ENCODE peak calls at places on chromosome 19, in four cellular contexts. One of them, this sample, is unnamed.

GRCh38 chr19:49624967-49625910 is 14.7 kb downstream of the RRAS start:
- DNase-seq in heart left ventricle: no peak
- DNase-seq in lower leg skin: no peak
- DNase-seq in stomach: no peak
- DNase-seq in this sample: no peak

GRCh38 chr19:49212302-49212701 is 54.7 kb downstream of the TRPM4 start:
- DNase-seq in stomach: no peak
- DNase-seq in lower leg skin: no peak
- DNase-seq in heart left ventricle: no peak
- DNase-seq in this sample: no peak

GRCh38 chr19:18439025-18439909 is 1.3 kb upstream of the ISYNA1 start:
- DNase-seq in heart left ventricle: no peak
- DNase-seq in stomach: peak; percentile 58
- DNase-seq in lower leg skin: no peak
- DNase-seq in this sample: no peak

GRCh38 chr19:28619842-28620429 is 593.0 kb downstream of the UQCRFS1 start:
- DNase-seq in heart left ventricle: no peak
- DNase-seq in stomach: no peak
- DNase-seq in lower leg skin: no peak
- DNase-seq in this sample: no peak

GRCh38 chr19:3210347-3211017 is 14.0 kb upstream of the CELF5 start:
- DNase-seq in stomach: peak; percentile 67
- DNase-seq in heart left ventricle: peak; percentile 55
- DNase-seq in lower leg skin: no peak
- DNase-seq in this sample: peak; percentile 36

GRCh38 chr19:5143471-5144411 is 174.8 kb downstream of the KDM4B start:
- DNase-seq in heart left ventricle: peak; percentile 43
- DNase-seq in stomach: no peak
- DNase-seq in lower leg skin: no peak
- DNase-seq in this sample: no peak

GRCh38 chr19:49665301-49666119 is at the start of the genes BCL2L12 and IRF3:
- DNase-seq in stomach: peak; percentile 99
- DNase-seq in lower leg skin: peak; percentile 100
- DNase-seq in heart left ventricle: peak; percentile 99
- DNase-seq in this sample: peak; percentile 99

GRCh38 chr19:49637865-49638350 is 2.0 kb downstream of the RRAS start:
- DNase-seq in heart left ventricle: peak; percentile 95
- DNase-seq in stomach: peak; percentile 85
- DNase-seq in lower leg skin: peak; percentile 97
- DNase-seq in this sample: peak; percentile 47

GRCh38 chr19:17749912-17750317 is 1.4 kb upstream of the FCHO1 start:
- DNase-seq in lower leg skin: no peak
- DNase-seq in heart left ventricle: no peak
- DNase-seq in stomach: no peak
- DNase-seq in this sample: no peak

GRCh38 chr19:41362143-41362847 is 1.7 kb downstream of the B9D2 start:
- DNase-seq in lower leg skin: no peak
- DNase-seq in stomach: no peak
- DNase-seq in heart left ventricle: no peak
- DNase-seq in this sample: no peak

GRCh38 chr19:50933640-50934039 is 19.2 kb downstream of the KLK5 start:
- DNase-seq in heart left ventricle: no peak
- DNase-seq in stomach: no peak
- DNase-seq in lower leg skin: no peak
- DNase-seq in this sample: no peak

GRCh38 chr19:55544776-55545439 is 435 bp downstream of the SBK3 start:
- DNase-seq in lower leg skin: no peak
- DNase-seq in heart left ventricle: no peak
- DNase-seq in stomach: no peak
- DNase-seq in this sample: no peak

GRCh38 chr19:38266070-38266469 is 1.7 kb downstream of the SPINT2 start:
- DNase-seq in heart left ventricle: no peak
- DNase-seq in stomach: no peak
- DNase-seq in lower leg skin: no peak
- DNase-seq in this sample: peak; percentile 45

GRCh38 chr19:29612121-29612520 is 6.0 kb downstream of the POP4 start:
- DNase-seq in lower leg skin: no peak
- DNase-seq in stomach: no peak
- DNase-seq in heart left ventricle: no peak
- DNase-seq in this sample: no peak

GRCh38 chr19:3767050-3767449 is 4.6 kb downstream of the MRPL54 start:
- DNase-seq in lower leg skin: no peak
- DNase-seq in heart left ventricle: no peak
- DNase-seq in stomach: no peak
- DNase-seq in this sample: no peak

GRCh38 chr19:38702278-38702677 is 42.0 kb downstream of the CAPN12 start:
- DNase-seq in stomach: no peak
- DNase-seq in heart left ventricle: no peak
- DNase-seq in lower leg skin: no peak
- DNase-seq in this sample: peak; percentile 55

GRCh38 chr19:1767464-1767933 is 14.2 kb downstream of the ONECUT3 start:
- DNase-seq in stomach: peak; percentile 51
- DNase-seq in lower leg skin: no peak
- DNase-seq in heart left ventricle: peak; percentile 30
- DNase-seq in this sample: peak; percentile 27

GRCh38 chr19:11984986-11985385 is 20.1 kb downstream of the ZNF763 start:
- DNase-seq in lower leg skin: no peak
- DNase-seq in stomach: no peak
- DNase-seq in heart left ventricle: no peak
- DNase-seq in this sample: no peak

GRCh38 chr19:46218160-46218559 is 11.4 kb upstream of the IGFL1 start:
- DNase-seq in lower leg skin: no peak
- DNase-seq in heart left ventricle: no peak
- DNase-seq in stomach: no peak
- DNase-seq in this sample: peak; percentile 34

GRCh38 chr19:40976134-40976533 is 14.9 kb upstream of the CYP2B6 start:
- DNase-seq in stomach: no peak
- DNase-seq in heart left ventricle: no peak
- DNase-seq in lower leg skin: peak; percentile 37
- DNase-seq in this sample: no peak

GRCh38 chr19:40090256-40091204 is at the start of gene ZNF780A:
- DNase-seq in stomach: peak; percentile 76
- DNase-seq in lower leg skin: peak; percentile 94
- DNase-seq in heart left ventricle: peak; percentile 84
- DNase-seq in this sample: peak; percentile 77

GRCh38 chr19:1273263-1274041 is 1.9 kb upstream of the FAM174C start:
- DNase-seq in heart left ventricle: no peak
- DNase-seq in stomach: no peak
- DNase-seq in lower leg skin: no peak
- DNase-seq in this sample: no peak

GRCh38 chr19:19594371-19594770 is 24.1 kb downstream of the PBX4 start:
- DNase-seq in heart left ventricle: no peak
- DNase-seq in lower leg skin: no peak
- DNase-seq in stomach: no peak
- DNase-seq in this sample: no peak

GRCh38 chr19:45115809-45116615 is 23.0 kb downstream of the PPP1R37 start:
- DNase-seq in stomach: no peak
- DNase-seq in lower leg skin: no peak
- DNase-seq in heart left ventricle: no peak
- DNase-seq in this sample: no peak

GRCh38 chr19:8161135-8161646 is 11.8 kb upstream of the FBN3 start:
- DNase-seq in stomach: peak; percentile 30
- DNase-seq in heart left ventricle: no peak
- DNase-seq in lower leg skin: no peak
- DNase-seq in this sample: no peak

GRCh38 chr19:40703029-40703755 is 12.7 kb upstream of the NUMBL start:
- DNase-seq in heart left ventricle: no peak
- DNase-seq in stomach: no peak
- DNase-seq in lower leg skin: no peak
- DNase-seq in this sample: no peak

GRCh38 chr19:50893047-50893737 is 18.0 kb downstream of the KLK4 start:
- DNase-seq in heart left ventricle: no peak
- DNase-seq in stomach: no peak
- DNase-seq in lower leg skin: no peak
- DNase-seq in this sample: no peak

GRCh38 chr19:32287811-32288227 is 57.6 kb upstream of the ZNF507 start:
- DNase-seq in heart left ventricle: peak; percentile 80
- DNase-seq in stomach: peak; percentile 52
- DNase-seq in lower leg skin: peak; percentile 93
- DNase-seq in this sample: peak; percentile 40

GRCh38 chr19:510606-511100 is 3.4 kb downstream of the TPGS1 start:
- DNase-seq in stomach: peak; percentile 77
- DNase-seq in lower leg skin: peak; percentile 94
- DNase-seq in heart left ventricle: peak; percentile 75
- DNase-seq in this sample: peak; percentile 40

GRCh38 chr19:1567116-1567847 is 843 bp downstream of the MEX3D start:
- DNase-seq in lower leg skin: no peak
- DNase-seq in heart left ventricle: peak; percentile 48
- DNase-seq in stomach: peak; percentile 45
- DNase-seq in this sample: no peak

GRCh38 chr19:29383696-29384095 is 142.1 kb upstream of the VSTM2B start:
- DNase-seq in heart left ventricle: no peak
- DNase-seq in lower leg skin: peak; percentile 29
- DNase-seq in stomach: no peak
- DNase-seq in this sample: no peak

DNA sequence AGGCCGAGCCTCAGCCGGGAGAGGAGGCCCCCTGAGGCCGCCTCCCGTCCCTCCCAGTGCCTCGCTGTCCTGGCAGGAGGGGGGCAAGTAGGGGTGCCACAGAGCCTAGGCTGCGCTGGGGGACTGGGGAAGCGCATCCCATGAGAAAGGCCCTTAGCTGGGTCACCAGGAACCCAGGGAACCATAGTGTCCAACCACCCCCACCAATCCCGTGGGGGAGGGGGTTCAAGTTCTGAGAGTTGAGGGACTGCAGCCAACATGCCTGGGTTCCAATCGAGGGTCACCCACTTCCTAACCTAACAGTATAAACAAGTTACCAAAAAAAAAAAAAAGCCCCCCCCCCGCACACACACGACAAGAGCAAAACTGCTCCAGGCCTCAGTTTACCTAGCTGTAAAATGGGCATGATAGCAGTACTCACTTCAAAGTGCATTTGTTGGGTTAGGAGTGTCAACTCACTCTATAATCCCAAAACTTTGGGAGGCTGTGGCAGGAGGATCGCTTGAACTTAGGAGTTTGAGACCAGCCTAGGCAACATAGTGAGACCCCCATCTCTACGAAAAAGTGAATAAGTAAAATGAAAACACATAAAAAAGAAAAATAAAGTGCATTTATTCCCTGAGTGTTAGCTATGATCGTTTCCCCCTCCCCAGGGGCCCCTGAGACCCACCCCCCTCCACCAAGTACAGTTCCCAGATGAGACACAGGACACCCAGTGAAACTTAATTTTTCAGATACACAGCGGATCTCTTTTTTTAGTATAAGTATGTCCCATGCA is 28.8 kb upstream of the NANOS3 start:
- DNase-seq in heart left ventricle: no peak
- DNase-seq in stomach: no peak
- DNase-seq in lower leg skin: no peak
- DNase-seq in this sample: no peak
- H3K4me3 ChIP-seq in heart left ventricle: peak overlapping the region; percentile 58
- H3K4me3 ChIP-seq in stomach: peak overlapping the region; percentile 32
- H3K4me3 ChIP-seq in lower leg skin: no peak overlapping the region
- H3K4me3 ChIP-seq in this sample: no peak overlapping the region

GRCh38 chr19:33295621-33296472 is 6.5 kb downstream of the CEBPA start:
- DNase-seq in stomach: no peak
- DNase-seq in lower leg skin: no peak
- DNase-seq in heart left ventricle: no peak
- DNase-seq in this sample: no peak

GRCh38 chr19:33293255-33294057 is 8.9 kb downstream of the CEBPA start:
- DNase-seq in lower leg skin: no peak
- DNase-seq in heart left ventricle: no peak
- DNase-seq in stomach: no peak
- DNase-seq in this sample: peak; percentile 49

GRCh38 chr19:33292595-33293254 is 9.6 kb downstream of the CEBPA start:
- DNase-seq in heart left ventricle: no peak
- DNase-seq in stomach: no peak
- DNase-seq in lower leg skin: peak; percentile 93
- DNase-seq in this sample: peak; percentile 75

GRCh38 chr19:33296473-33297060 is 5.8 kb downstream of the CEBPA start:
- DNase-seq in heart left ventricle: no peak
- DNase-seq in stomach: no peak
- DNase-seq in lower leg skin: no peak
- DNase-seq in this sample: no peak

GRCh38 chr19:33294058-33294798 is 8.1 kb downstream of the CEBPA start:
- DNase-seq in heart left ventricle: no peak
- DNase-seq in stomach: no peak
- DNase-seq in lower leg skin: no peak
- DNase-seq in this sample: no peak
- TF ChIP-seq CTCF in heart left ventricle: no peak
- TF ChIP-seq CTCF in stomach: no peak
- TF ChIP-seq CTCF in lower leg skin: no peak
- TF ChIP-seq CTCF in this sample: no peak

GRCh38 chr19:52640916-52641315 is 2.8 kb upstream of the ZNF83 start:
- DNase-seq in heart left ventricle: no peak
- DNase-seq in stomach: no peak
- DNase-seq in lower leg skin: no peak
- DNase-seq in this sample: no peak

GRCh38 chr19:52635786-52636570 is 2.2 kb downstream of the ZNF83 start:
- DNase-seq in lower leg skin: peak; percentile 23
- DNase-seq in stomach: no peak
- DNase-seq in heart left ventricle: no peak
- DNase-seq in this sample: no peak

GRCh38 chr19:52638601-52639000 is 446 bp upstream of the ZNF83 start:
- DNase-seq in lower leg skin: no peak
- DNase-seq in stomach: no peak
- DNase-seq in heart left ventricle: peak; percentile 31
- DNase-seq in this sample: peak; percentile 11

GRCh38 chr19:52637718-52638585 is at the start of gene ZNF83:
- DNase-seq in lower leg skin: peak; percentile 99
- DNase-seq in heart left ventricle: peak; percentile 98
- DNase-seq in stomach: peak; percentile 96
- DNase-seq in this sample: peak; percentile 98
- TF ChIP-seq POLR2A in lower leg skin: no peak
- TF ChIP-seq POLR2A in heart left ventricle: no peak
- TF ChIP-seq POLR2A in stomach: no peak
- TF ChIP-seq POLR2A in this sample: peak; percentile 61

DNA sequence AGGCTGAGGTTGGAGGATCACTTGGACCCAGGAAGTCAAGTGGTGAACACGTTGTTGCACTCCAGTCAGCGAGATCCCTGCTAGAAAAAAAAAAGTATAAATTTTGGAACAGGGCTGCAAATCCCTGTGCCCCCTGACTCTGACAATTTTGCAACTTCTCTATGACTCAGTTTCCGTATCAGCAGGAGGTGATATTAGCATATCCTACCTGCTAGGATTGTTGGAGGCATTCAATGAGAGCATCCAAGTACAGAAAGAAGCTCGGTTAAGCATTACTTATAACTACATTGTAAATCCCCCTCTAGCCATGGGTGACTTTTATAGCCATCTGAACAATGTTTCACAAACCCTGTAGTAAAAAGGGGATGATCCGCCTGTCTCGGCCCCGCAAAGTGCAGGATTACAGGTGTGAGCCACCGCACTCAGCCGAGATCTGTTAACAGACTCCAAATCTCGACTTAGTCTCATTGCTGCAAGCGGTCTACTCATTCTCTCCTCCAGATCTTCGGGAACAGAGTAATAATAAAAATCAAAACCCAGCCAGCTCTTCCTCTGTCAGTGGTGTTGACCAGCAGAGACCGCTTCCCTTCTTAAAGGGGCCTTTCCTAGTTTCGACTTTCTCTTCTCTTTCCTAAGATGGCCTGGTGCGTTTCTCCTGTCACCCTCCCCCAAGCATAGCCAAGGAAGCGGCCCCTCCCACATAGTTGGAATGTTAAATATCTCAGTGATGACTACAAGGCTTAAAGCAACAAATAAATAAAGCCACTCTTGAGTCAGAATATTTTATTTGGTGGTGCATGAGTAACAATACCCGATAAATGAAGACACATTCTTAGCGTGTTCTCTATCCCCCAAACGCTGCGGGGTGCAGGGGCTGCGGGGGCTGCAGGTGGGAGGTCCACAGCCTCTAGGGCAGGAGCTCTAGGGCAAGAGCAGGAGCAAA is 10.3 kb upstream of the BICRA start:
- DNase-seq in stomach: peak; percentile 41
- DNase-seq in heart left ventricle: peak; percentile 48
- DNase-seq in lower leg skin: peak; percentile 89
- DNase-seq in this sample: peak; percentile 49
- H3K4me3 ChIP-seq in stomach: peak overlapping the region; percentile 14
- H3K4me3 ChIP-seq in heart left ventricle: peak overlapping the region; percentile 50
- H3K4me3 ChIP-seq in lower leg skin: no peak overlapping the region
- H3K4me3 ChIP-seq in this sample: no peak overlapping the region

This sample was measured in thyroid gland.